ENCODE peak calls at places on chromosomes 1 and 21, in nine cellular contexts. C is GM23248, B is PC-3, V is neural progenitor cell, F is OCI-LY7, G is GM23338, A is SK-N-SH, E is HCT116, M is MM.1S. T is an unnamed sample.
A peak's percentile ranks its signal among the peaks of the same experiment; 100 is the strongest.

GRCh38 chr1:22919341-22920025 is 53.2 kb downstream of the LACTBL1 start:
- DNase-seq in C (peak; percentile 24), B (no peak), V (no peak), F (no peak), G (no peak), A (no peak), E (no peak), M (no peak), T (no peak)

GRCh38 chr1:207845109-207845508 is 65.8 kb downstream of the CD34 start:
- DNase-seq in C (no peak), B (no peak), V (no peak), F (no peak), G (no peak), A (no peak), E (no peak), M (no peak), T (no peak)

GRCh38 chr1:10152709-10153284 is 57.6 kb upstream of the KIF1B start:
- DNase-seq in C (peak; percentile 72), B (peak; percentile 60), V (peak; percentile 58), F (peak; percentile 21), G (peak; percentile 76), A (peak; percentile 63), E (peak; percentile 16), M (peak; percentile 24), T (peak; percentile 37)

GRCh38 chr1:1432951-1433803 is 2.3 kb upstream of the VWA1 start:
- DNase-seq in C (no peak), B (peak; percentile 96), V (peak; percentile 88), F (no peak), G (peak; percentile 71), A (peak; percentile 39), E (no peak), M (no peak), T (peak; percentile 92)

GRCh38 chr1:3902111-3902511 is 2.0 kb upstream of the C1orf174 start:
- DNase-seq in C (no peak), B (no peak), V (no peak), F (peak; percentile 87), G (no peak), A (no peak), E (no peak), M (no peak), T (no peak)

GRCh38 chr1:109149874-109150601 is 36.1 kb downstream of the ELAPOR1 start:
- DNase-seq in C (no peak), B (no peak), V (no peak), F (no peak), G (no peak), A (no peak), E (no peak), M (no peak), T (no peak)

GRCh38 chr1:155981266-155982088 is 3.1 kb upstream of the ARHGEF2 start:
- DNase-seq in C (peak; percentile 90), B (no peak), V (no peak), F (peak; percentile 79), G (no peak), A (no peak), E (no peak), M (peak; percentile 71), T (peak; percentile 54)

GRCh38 chr21:31912501-31912900 is 39.7 kb downstream of the HUNK start:
- DNase-seq in C (no peak), B (no peak), V (no peak), F (no peak), G (no peak), A (no peak), E (no peak), M (no peak), T (no peak)

GRCh38 chr1:53376742-53377437 is 49.0 kb upstream of the LRP8 start:
- DNase-seq in C (no peak), B (no peak), V (no peak), F (no peak), G (peak; percentile 52), A (no peak), E (no peak), M (no peak), T (no peak)

GRCh38 chr1:175479521-175480342 is 263.7 kb downstream of the TNR start:
- DNase-seq in C (peak; percentile 4), B (no peak), V (no peak), F (no peak), G (no peak), A (no peak), E (no peak), M (no peak), T (no peak)

GRCh38 chr21:34884346-34884929 is 164.7 kb downstream of the RUNX1 start:
- DNase-seq in C (no peak), B (peak; percentile 38), V (no peak), F (no peak), G (no peak), A (no peak), E (no peak), M (no peak), T (no peak)
- H3K27ac ChIP-seq in C (peak overlapping the region; percentile 99), B (peak overlapping the region; percentile 97), V (no peak overlapping the region), F (no peak overlapping the region), G (no peak overlapping the region), A (peak overlapping the region; percentile 95), E (no peak overlapping the region), M (no peak overlapping the region), T (peak overlapping the region; percentile 97)

GRCh38 chr21:35314896-35315582 is 265.9 kb upstream of the RUNX1 start:
- DNase-seq in C (no peak), B (no peak), V (no peak), F (no peak), G (no peak), A (no peak), E (no peak), M (no peak), T (no peak)
- TF ChIP-seq EZH2phosphoT487 in C (no peak), B (no peak), V (no peak), F (no peak), G (no peak), A (no peak), E (no peak), M (no peak), T (no peak)

DNA sequence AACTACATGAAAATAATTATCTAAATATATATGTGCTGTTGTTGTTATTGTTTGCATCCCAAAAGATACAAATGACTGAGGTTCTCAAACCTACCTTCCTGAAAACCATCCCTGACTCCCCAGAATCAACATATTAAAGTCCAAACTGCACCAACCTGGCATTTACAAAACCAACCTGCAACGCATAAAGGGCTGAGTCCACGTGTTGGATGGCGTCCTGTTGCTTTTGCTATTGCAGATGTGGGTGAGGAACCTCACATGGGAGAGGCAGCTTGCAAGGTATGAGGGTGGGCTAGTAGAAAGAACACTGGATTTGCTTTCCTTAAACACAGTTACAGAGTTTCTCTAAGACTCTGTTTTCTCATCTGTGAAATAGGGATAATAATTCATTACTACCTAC is 1.5 kb upstream of the C8B start:
- DNase-seq in C (no peak), B (no peak), V (no peak), F (no peak), G (peak; percentile 3), A (no peak), E (no peak), M (no peak), T (no peak)
- H3K27ac ChIP-seq in C (no peak overlapping the region), B (no peak overlapping the region), V (no peak overlapping the region), F (no peak overlapping the region), G (no peak overlapping the region), A (no peak overlapping the region), E (no peak overlapping the region), M (no peak overlapping the region), T (no peak overlapping the region)

GRCh38 chr1:27570823-27571222 is 33.1 kb downstream of the AHDC1 start:
- DNase-seq in C (no peak), B (no peak), V (peak; percentile 89), F (no peak), G (peak; percentile 86), A (no peak), E (no peak), M (no peak), T (no peak)
- TF ChIP-seq EZH2phosphoT487 in C (no peak), B (no peak), V (no peak), F (no peak), G (no peak), A (no peak), E (no peak), M (no peak), T (no peak)

DNA sequence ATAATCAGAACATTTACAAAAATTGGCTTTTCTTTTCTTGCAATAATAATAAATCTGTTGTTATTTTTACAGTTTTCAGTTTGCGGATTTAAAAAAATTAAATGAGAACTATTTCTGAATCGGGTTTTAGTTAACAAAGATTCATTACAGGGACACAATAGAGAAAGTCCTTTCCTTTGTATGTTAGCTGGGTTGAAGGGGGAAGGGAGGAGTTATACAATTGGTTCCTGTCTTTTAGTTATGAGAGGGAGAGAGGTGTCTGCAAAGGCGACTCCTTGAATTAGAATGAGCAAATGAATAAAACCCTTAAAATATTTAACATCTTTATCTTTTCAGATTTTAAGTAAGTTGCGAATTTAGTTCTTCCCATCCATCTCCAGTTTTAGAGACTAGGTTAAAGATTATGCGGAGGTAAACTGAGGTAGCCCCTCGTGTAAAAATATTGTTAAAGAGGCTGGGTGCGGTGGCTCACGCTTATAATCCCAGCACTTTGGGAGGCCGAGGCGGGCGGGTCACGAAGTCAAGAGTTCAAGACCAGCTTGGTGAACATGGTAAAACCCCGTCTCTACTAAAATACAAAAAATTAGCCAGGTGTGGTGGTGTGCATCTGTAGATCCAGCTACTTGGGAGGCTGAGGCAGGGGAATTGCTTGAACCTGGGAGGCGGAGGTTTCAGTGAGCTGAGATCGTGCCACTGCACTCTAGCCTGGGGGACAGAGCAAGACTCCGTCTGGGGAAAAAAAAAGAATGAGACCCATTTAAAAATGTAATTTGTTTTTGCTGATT is 3.9 kb downstream of the SPEN start:
- DNase-seq in C (peak; percentile 26), B (no peak), V (peak; percentile 60), F (peak; percentile 19), G (peak; percentile 56), A (no peak), E (no peak), M (no peak), T (no peak)
- H3K27ac ChIP-seq in C (peak overlapping the region; percentile 96), B (no peak overlapping the region), V (peak overlapping the region; percentile 94), F (peak overlapping the region; percentile 19), G (no peak overlapping the region), A (peak overlapping the region; percentile 98), E (no peak overlapping the region), M (peak overlapping the region; percentile 65), T (peak overlapping the region; percentile 98)

GRCh38 chr1:163197022-163197421 is 5.7 kb downstream of the RGS5 start:
- DNase-seq in C (no peak), B (no peak), V (no peak), F (no peak), G (no peak), A (no peak), E (no peak), M (no peak), T (no peak)

GRCh38 chr1:163203561-163203960 is 845 bp upstream of the RGS5 start:
- DNase-seq in C (peak; percentile 9), B (no peak), V (no peak), F (no peak), G (no peak), A (no peak), E (no peak), M (no peak), T (no peak)

GRCh38 chr1:163201906-163202305 is 810 bp downstream of the RGS5 start:
- DNase-seq in C (no peak), B (no peak), V (no peak), F (no peak), G (no peak), A (no peak), E (no peak), M (no peak), T (no peak)

GRCh38 chr1:163205513-163205912 is 2.8 kb upstream of the RGS5 start:
- DNase-seq in C (peak; percentile 58), B (no peak), V (no peak), F (no peak), G (no peak), A (no peak), E (no peak), M (no peak), T (no peak)

GRCh38 chr1:163202833-163203451 is at the start of gene RGS5:
- DNase-seq in C (peak; percentile 22), B (no peak), V (peak; percentile 77), F (no peak), G (peak; percentile 93), A (peak; percentile 73), E (no peak), M (no peak), T (no peak)
- TF ChIP-seq EZH2phosphoT487 in C (no peak), B (no peak), V (no peak), F (no peak), G (no peak), A (no peak), E (no peak), M (no peak), T (no peak)